ENCODE peak calls at places on chromosome 20, in nine cellular contexts. O is NCI-H345; S is coronary artery; Q is adrenal gland; L is AG04449; B is HT-29; Z is RWPE1; V is T-helper 22 cell; X is stimulated activated CD8-positive, alpha-beta memory T cell treated with anti-CD3 and anti-CD28 coated beads, Interleukin-15, amount 100 ng/mL, for 4 hours. J is an unnamed sample.

GRCh38 chr20:4883546-4883945 is 117.8 kb downstream of the SLC23A2 start:
- DNase-seq in X (no peak), Q (no peak), B (no peak), O (no peak), V (no peak), S (peak; percentile 66), L (no peak), Z (no peak), J (no peak)

GRCh38 chr20:19552144-19552895 is 205.7 kb upstream of the RIN2 start:
- DNase-seq in Q (peak; percentile 75), V (no peak), S (no peak), Z (peak; percentile 58), L (no peak), B (peak; percentile 25), X (no peak), O (peak; percentile 23), J (no peak)

GRCh38 chr20:12570371-12570770 is 438.4 kb upstream of the SPTLC3 start:
- DNase-seq in B (peak; percentile 79), O (peak; percentile 29), Q (no peak), S (no peak), L (no peak), V (no peak), X (no peak), Z (no peak), J (peak; percentile 4)

GRCh38 chr20:9301129-9302072 is 213.0 kb upstream of the LAMP5 start:
- DNase-seq in Q (no peak), S (no peak), Z (peak; percentile 9), B (peak; percentile 93), X (no peak), V (no peak), O (peak; percentile 71), L (no peak), J (peak; percentile 88)

GRCh38 chr20:1245578-1245977 is 19.7 kb downstream of the RAD21L1 start:
- DNase-seq in Q (no peak), V (no peak), X (no peak), S (no peak), Z (no peak), O (no peak), L (no peak), B (no peak), J (no peak)

GRCh38 chr20:44087857-44088120 is 99.2 kb downstream of the JPH2 start:
- DNase-seq in S (no peak), O (no peak), V (no peak), Q (no peak), Z (no peak), X (no peak), L (no peak), B (no peak), J (no peak)

GRCh38 chr20:4728121-4728520 is 6.4 kb downstream of the PRND start:
- DNase-seq in S (no peak), V (no peak), X (no peak), Z (peak; percentile 74), O (no peak), L (no peak), Q (no peak), B (no peak), J (no peak)

GRCh38 chr20:9298906-9299305 is 215.5 kb upstream of the LAMP5 start:
- DNase-seq in L (no peak), O (no peak), Q (no peak), B (no peak), S (no peak), X (no peak), V (no peak), Z (no peak), J (no peak)

GRCh38 chr20:46552460-46553420 is 2.3 kb upstream of the OCSTAMP start:
- DNase-seq in L (no peak), V (no peak), B (no peak), S (no peak), Q (no peak), O (no peak), X (peak; percentile 34), Z (no peak), J (no peak)

GRCh38 chr20:48282591-48283228 is 497.4 kb upstream of the SULF2 start:
- DNase-seq in Q (no peak), B (peak; percentile 46), Z (peak; percentile 45), L (no peak), V (no peak), S (no peak), X (no peak), O (no peak), J (no peak)

GRCh38 chr20:64064145-64064698 is 1.2 kb downstream of the TCEA2 start:
- DNase-seq in Z (peak; percentile 83), V (no peak), L (no peak), S (no peak), B (no peak), O (no peak), X (no peak), Q (peak; percentile 86), J (no peak)

GRCh38 chr20:35743693-35744491 is 1.8 kb upstream of the RBM39 start:
- DNase-seq in B (no peak), Q (peak; percentile 21), O (no peak), L (no peak), X (no peak), V (no peak), Z (no peak), S (no peak), J (no peak)

GRCh38 chr20:2006452-2007381 is 12.9 kb upstream of the PDYN start:
- DNase-seq in B (peak; percentile 34), Z (peak; percentile 25), L (no peak), V (no peak), O (peak; percentile 35), S (peak; percentile 26), X (no peak), Q (peak; percentile 11), J (no peak)

GRCh38 chr20:37377346-37378081 is 31.6 kb downstream of the SRC start:
- DNase-seq in L (no peak), Z (no peak), V (no peak), O (no peak), Q (peak; percentile 5), S (peak; percentile 41), B (no peak), X (no peak), J (no peak)

GRCh38 chr20:3046677-3047462 is 1.0 kb downstream of the MRPS26 start:
- DNase-seq in X (no peak), S (no peak), B (peak; percentile 33), O (peak; percentile 86), V (no peak), L (no peak), Q (peak; percentile 25), Z (peak; percentile 63), J (peak; percentile 75)